ENCODE peak calls at places on chromosomes 2 and 18, in six cellular contexts. I is fibroblast of pulmonary artery, G is AG09309, H is left ventricle myocardium inferior, Z is BE2C, X is bronchial epithelial cell. T is an unnamed sample.

GRCh38 chr2:227781841-227782240 is 31.8 kb upstream of the CCL20 start:
- DNase-seq in Z (no peak), I (no peak), G (no peak), H (no peak), X (no peak), T (no peak)

GRCh38 chr18:70276416-70277145 is 12.3 kb upstream of the SOCS6 start:
- DNase-seq in Z (no peak), H (no peak), X (no peak), G (no peak), I (no peak), T (no peak)

GRCh38 chr2:75289771-75290170 is 90.5 kb upstream of the TACR1 start:
- DNase-seq in X (peak), G (no peak), I (no peak), H (no peak), Z (no peak), T (no peak)

GRCh38 chr2:27831279-27832050 is 58.7 kb downstream of the RBKS start:
- DNase-seq in Z (no peak), I (peak), X (no peak), G (peak), H (no peak), T (peak)

GRCh38 chr18:48032876-48033769 is 102.7 kb upstream of the SMAD2 start:
- DNase-seq in X (peak), Z (no peak), G (peak), H (no peak), I (peak), T (peak)

GRCh38 chr2:240972636-240973521 is 25.5 kb upstream of the SNED1 start:
- DNase-seq in X (peak), I (no peak), G (peak), H (peak), Z (no peak), T (no peak)

GRCh38 chr2:25977768-25978167 is 4.5 kb downstream of the KIF3C start:
- DNase-seq in X (peak), Z (no peak), I (no peak), H (no peak), G (no peak), T (no peak)

GRCh38 chr2:141438536-141438935 is 692.3 kb downstream of the LRP1B start:
- DNase-seq in X (no peak), Z (no peak), I (no peak), G (no peak), H (no peak), T (no peak)

GRCh38 chr2:26068602-26069298 is 34.9 kb downstream of the RAB10 start:
- DNase-seq in H (no peak), I (peak), X (peak), Z (no peak), G (peak), T (peak)

GRCh38 chr18:73690222-73690621 is 457.4 kb downstream of the FBXO15 start:
- DNase-seq in X (no peak), H (no peak), Z (no peak), I (no peak), G (no peak), T (no peak)

GRCh38 chr18:9290171-9290570 is 44.4 kb upstream of the TWSG1 start:
- DNase-seq in I (no peak), X (peak), Z (no peak), H (no peak), G (no peak), T (peak)

GRCh38 chr2:100791936-100792308 is 28.0 kb upstream of the NPAS2 start:
- DNase-seq in G (no peak), H (no peak), I (no peak), Z (no peak), X (no peak), T (no peak)

GRCh38 chr2:68203587-68203986 is 45.9 kb downstream of the PNO1 start:
- DNase-seq in Z (no peak), H (no peak), G (no peak), I (no peak), X (no peak), T (no peak)

GRCh38 chr18:37955201-37955600 is 389.6 kb upstream of the CELF4 start:
- DNase-seq in G (no peak), X (no peak), Z (no peak), I (no peak), H (no peak), T (no peak)
- H3K4me3 ChIP-seq in G (no peak), X (no peak), Z (no peak), I (no peak), H (no peak), T (no peak)

GRCh38 chr2:82641781-82642180 is 1817.3 kb downstream of the SUCLG1 start:
- DNase-seq in X (no peak), I (no peak), G (no peak), Z (no peak), H (no peak), T (no peak)

DNA sequence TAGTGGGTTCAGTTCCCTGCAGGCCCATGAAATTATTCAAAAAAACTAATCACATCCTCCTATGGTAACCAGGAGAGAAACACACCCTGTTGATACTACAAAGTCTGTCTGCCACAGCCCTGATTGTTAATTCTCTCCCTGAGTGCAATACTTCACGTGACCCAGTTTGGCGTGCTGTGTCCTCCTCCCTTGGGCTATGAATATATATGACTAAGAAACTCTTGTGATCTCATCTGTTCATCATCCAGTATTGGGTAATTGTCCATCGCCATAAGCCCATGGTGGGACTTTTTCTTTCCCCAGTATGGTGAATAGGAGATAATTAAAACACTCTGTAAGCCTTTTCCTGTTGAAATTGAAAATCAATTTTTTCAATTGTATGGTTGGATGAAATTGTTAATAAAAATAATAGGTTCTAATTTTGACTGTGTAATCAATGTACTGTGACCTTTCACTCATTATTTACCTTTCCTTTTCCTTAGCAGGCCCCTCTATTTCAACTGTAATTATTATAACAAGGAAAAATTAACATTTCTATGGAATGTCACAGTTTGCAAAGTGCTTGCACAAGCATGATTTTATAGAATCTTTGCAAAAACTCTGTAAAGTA is 1822.6 kb downstream of the SUCLG1 start:
- DNase-seq in I (peak), Z (no peak), G (no peak), H (no peak), X (peak), T (peak)
- H3K4me3 ChIP-seq in I (no peak), Z (no peak), G (no peak), H (no peak), X (no peak), T (no peak)

GRCh38 chr2:70121627-70122372 is 34.5 kb downstream of the PCBP1 start:
- DNase-seq in G (no peak), H (no peak), I (no peak), Z (no peak), X (no peak), T (no peak)

GRCh38 chr2:70124983-70125480 is 37.8 kb downstream of the PCBP1 start:
- DNase-seq in Z (peak), G (no peak), I (peak), H (peak), X (no peak), T (no peak)

GRCh38 chr2:70123829-70124117 is 36.5 kb downstream of the PCBP1 start:
- DNase-seq in I (no peak), Z (no peak), G (no peak), X (no peak), H (no peak), T (no peak)

GRCh38 chr2:70122470-70122869 is 35.2 kb downstream of the PCBP1 start:
- DNase-seq in I (no peak), X (no peak), Z (no peak), G (no peak), H (no peak), T (no peak)

DNA sequence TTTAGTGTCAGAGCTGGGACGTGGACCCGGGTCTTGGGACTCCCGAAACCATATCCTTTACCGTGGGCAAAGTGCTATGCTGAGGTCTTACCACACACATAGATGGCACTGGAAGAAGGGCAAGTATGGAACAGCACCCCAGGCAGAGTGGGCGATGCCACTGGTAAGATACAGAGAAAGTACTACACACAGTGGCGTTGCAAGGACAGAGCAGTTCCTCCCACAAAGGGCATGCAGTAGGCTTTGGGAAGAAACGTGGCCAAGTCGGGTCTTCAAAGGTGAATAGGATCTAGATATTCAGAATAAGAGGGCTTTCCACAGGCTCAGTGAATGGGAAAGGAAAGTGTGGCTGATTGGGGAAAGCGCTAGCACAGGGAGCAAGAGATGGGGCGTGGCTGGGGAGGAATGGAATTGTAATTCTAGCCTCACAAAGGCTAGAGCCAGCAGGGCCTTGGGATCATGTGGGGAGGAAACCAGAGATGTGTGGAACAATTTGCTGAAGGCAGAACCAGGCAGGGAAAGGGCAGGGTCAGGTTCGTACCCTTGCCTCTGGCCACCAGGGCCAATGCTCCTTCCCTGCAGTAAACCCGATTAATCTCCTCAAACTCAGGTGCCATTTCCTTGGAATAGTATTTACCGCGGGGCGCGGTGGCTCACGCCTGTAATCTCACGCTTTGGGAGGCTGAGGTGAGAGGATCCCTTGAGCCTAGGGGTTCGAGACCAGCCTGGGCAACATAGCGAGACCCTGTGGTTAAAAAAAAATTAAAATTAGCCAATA is 36.0 kb downstream of the PCBP1 start:
- DNase-seq in H (peak), G (no peak), I (peak), X (no peak), Z (no peak), T (no peak)
- H3K4me3 ChIP-seq in H (peak), G (no peak), I (no peak), X (no peak), Z (no peak), T (peak)

GRCh38 chr2:200810252-200810650 is 1.5 kb upstream of the BZW1 start:
- DNase-seq in X (peak), Z (no peak), H (no peak), G (no peak), I (peak), T (peak)
- H3K4me3 ChIP-seq in X (peak), Z (no peak), H (peak), G (no peak), I (peak), T (peak)

DNA sequence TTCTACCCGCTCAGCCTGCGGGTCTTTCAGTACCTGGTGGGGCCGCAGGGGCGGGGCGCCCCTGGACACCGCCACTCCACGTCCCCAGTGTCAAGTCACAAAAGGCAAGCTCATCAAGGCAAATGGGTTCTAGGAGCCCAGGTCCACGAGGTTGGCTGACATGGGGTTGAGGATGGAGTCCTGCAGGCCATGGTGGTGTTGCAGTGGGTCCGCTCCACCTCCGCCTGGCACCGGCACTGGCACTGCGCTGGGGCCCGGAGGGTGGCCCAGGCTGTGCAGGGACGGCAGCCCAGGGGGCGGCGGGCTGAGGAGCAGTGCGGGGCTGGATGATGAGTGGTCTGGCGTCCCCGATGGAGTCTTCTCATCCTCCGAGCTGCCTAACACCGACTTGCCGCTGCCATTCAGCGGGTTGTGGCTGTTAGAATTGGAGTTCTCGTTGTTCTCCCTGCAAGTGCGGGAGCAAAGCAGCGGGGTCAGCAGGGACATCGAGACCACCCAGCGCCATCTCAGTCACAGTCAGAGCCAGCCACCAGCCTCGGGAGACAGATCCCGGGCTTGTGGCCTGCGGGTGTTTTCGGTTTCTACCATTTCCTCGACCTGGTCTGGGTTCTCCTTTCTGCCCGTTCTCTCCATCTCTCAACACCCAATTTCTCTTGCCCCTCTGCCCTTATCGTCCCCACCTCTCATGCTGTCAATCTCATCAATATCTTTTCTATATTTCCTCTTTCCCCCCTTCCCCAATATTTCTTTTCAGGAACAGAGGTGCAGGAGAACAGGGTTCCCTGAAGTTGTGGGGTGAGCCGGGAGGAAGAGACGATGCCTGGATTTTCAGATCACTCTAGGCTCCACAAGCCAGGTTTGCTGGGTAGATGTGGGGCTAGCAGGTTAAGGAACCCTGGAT is 3.0 kb downstream of the SIX2 start:
- DNase-seq in X (no peak), Z (no peak), G (no peak), H (no peak), I (no peak), T (no peak)
- H3K4me3 ChIP-seq in X (no peak), Z (no peak), G (no peak), H (no peak), I (no peak), T (peak)

GRCh38 chr2:238139841-238140439 is 1.5 kb downstream of the KLHL30 start:
- DNase-seq in G (no peak), Z (no peak), X (no peak), I (no peak), H (no peak), T (no peak)
- H3K4me3 ChIP-seq in G (no peak), Z (no peak), X (no peak), I (no peak), H (peak), T (no peak)